ENCODE peak calls at places on chromosomes 6 and 20, in nine cellular contexts. R is CD8-positive, alpha-beta T cell; W is dorsolateral prefrontal cortex; H is nephron progenitor cell; U is glutamatergic neuron; E is cardiac muscle cell; Q is omental fat pad; V is AG04450; A is NB4. N is an unnamed sample.
A peak's percentile ranks its signal among the peaks of the same experiment; 100 is the strongest.

GRCh38 chr20:45341939-45342862 is 6.0 kb downstream of the SDC4 start:
- DNase-seq in R (no peak), W (peak; percentile 45), H (peak; percentile 48), U (no peak), E (peak; percentile 70), Q (no peak), V (no peak), A (no peak), N (no peak)

GRCh38 chr20:34705383-34706021 is 1.4 kb downstream of the TP53INP2 start:
- DNase-seq in R (no peak), W (peak; percentile 19), H (no peak), U (no peak), E (peak; percentile 16), Q (no peak), V (no peak), A (peak; percentile 60), N (no peak)

GRCh38 chr6:164570791-164571190 is 738.6 kb downstream of the C6orf118 start:
- DNase-seq in R (no peak), W (no peak), H (no peak), U (no peak), E (no peak), Q (no peak), V (no peak), A (no peak), N (no peak)

GRCh38 chr6:52595000-52595795 is 18.3 kb upstream of the TRAM2 start:
- DNase-seq in R (no peak), W (no peak), H (peak; percentile 32), U (peak; percentile 55), E (peak; percentile 92), Q (no peak), V (peak; percentile 87), A (peak; percentile 60), N (no peak)

GRCh38 chr6:132780770-132781371 is 17.6 kb downstream of the SLC18B1 start:
- DNase-seq in R (no peak), W (no peak), H (no peak), U (no peak), E (peak; percentile 55), Q (no peak), V (no peak), A (peak; percentile 28), N (no peak)

GRCh38 chr20:59942245-59942644 is 2.1 kb downstream of the FAM217B start:
- DNase-seq in R (no peak), W (no peak), H (no peak), U (no peak), E (no peak), Q (no peak), V (no peak), A (no peak), N (no peak)

GRCh38 chr20:11918280-11918952 is 723 bp downstream of the BTBD3 start:
- DNase-seq in R (no peak), W (no peak), H (no peak), U (no peak), E (no peak), Q (no peak), V (no peak), A (no peak), N (no peak)

GRCh38 chr6:55777461-55777860 is 97.9 kb downstream of the BMP5 start:
- DNase-seq in R (no peak), W (no peak), H (no peak), U (no peak), E (peak; percentile 3), Q (no peak), V (no peak), A (no peak), N (no peak)

GRCh38 chr6:52990342-52990741 is 4.7 kb downstream of the GSTA4 start:
- DNase-seq in R (no peak), W (no peak), H (no peak), U (no peak), E (no peak), Q (no peak), V (no peak), A (no peak), N (no peak)

GRCh38 chr6:149889321-149889720 is 8.6 kb downstream of the RAET1E start:
- DNase-seq in R (no peak), W (no peak), H (no peak), U (no peak), E (no peak), Q (no peak), V (no peak), A (no peak), N (no peak)

GRCh38 chr6:151113641-151114040 is 126.1 kb upstream of the AKAP12 start:
- DNase-seq in R (no peak), W (no peak), H (no peak), U (no peak), E (no peak), Q (no peak), V (no peak), A (no peak), N (no peak)

GRCh38 chr6:166743415-166743814 is 116.4 kb upstream of the RPS6KA2 start:
- DNase-seq in R (no peak), W (no peak), H (no peak), U (no peak), E (no peak), Q (no peak), V (no peak), A (no peak), N (no peak)

GRCh38 chr6:166742981-166743380 is 115.9 kb upstream of the RPS6KA2 start:
- DNase-seq in R (no peak), W (no peak), H (no peak), U (no peak), E (no peak), Q (no peak), V (no peak), A (no peak), N (no peak)

GRCh38 chr6:166743925-166744653 is 117.0 kb upstream of the RPS6KA2 start:
- DNase-seq in R (no peak), W (no peak), H (no peak), U (no peak), E (no peak), Q (no peak), V (no peak), A (no peak), N (no peak)

GRCh38 chr6:166745801-166746668 is 119.0 kb upstream of the RPS6KA2 start:
- DNase-seq in R (no peak), W (no peak), H (no peak), U (no peak), E (no peak), Q (no peak), V (no peak), A (no peak), N (no peak)

DNA sequence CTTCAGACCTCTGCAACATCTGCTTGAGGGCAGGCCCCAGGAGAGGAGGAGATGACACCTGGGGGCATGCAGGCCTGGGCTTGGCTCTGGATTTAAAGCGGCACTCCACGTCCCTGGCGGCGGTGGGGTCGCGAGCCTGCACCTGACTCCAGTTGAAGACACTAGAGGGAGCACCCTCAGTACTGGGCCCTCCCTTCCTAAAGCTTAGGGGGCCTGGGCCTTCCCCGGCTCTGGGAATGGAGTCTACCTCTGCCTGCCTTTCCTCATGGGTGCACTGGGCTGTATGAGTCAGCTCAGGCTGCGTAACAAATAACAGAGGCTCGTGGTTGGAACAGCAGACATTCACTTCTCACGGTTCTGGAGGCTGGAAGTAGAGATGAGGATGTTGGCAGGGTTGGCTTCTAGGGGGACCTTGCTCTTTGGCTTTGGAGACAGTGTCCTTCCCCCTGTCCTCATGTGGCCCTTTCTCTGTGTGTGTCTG is 117.6 kb upstream of the RPS6KA2 start:
- DNase-seq in R (no peak), W (no peak), H (no peak), U (no peak), E (no peak), Q (no peak), V (no peak), A (no peak), N (no peak)
- TF ChIP-seq CTCF in R (no peak), W (no peak), H (no peak), U (no peak), E (no peak), Q (no peak), V (no peak), A (peak; percentile 1), N (no peak)

DNA sequence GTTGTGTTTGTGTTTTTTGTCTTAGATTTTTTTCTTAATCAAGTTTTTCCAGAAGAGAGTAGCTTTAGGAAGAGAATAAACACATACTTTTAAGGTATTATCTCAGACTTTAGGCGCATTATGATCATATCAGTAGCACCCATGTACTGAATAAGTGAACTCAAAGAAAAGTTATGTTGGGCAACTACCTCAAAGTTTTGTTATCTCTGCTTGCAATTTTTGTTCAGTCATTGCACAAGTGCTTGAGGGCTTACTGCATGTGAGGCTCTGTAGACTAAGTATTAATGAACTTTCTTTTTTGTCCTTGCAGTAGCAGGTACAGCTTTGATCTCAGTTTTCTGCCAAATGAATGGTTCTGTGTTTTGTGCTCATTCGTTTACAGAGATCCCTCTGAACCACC is 189.0 kb downstream of the SLC16A10 start:
- DNase-seq in R (no peak), W (no peak), H (no peak), U (no peak), E (peak; percentile 54), Q (no peak), V (no peak), A (no peak), N (no peak)
- TF ChIP-seq CTCF in R (no peak), W (no peak), H (no peak), U (no peak), E (no peak), Q (no peak), V (no peak), A (no peak), N (no peak)

GRCh38 chr20:37392441-37393195 is 46.7 kb downstream of the SRC start:
- DNase-seq in R (no peak), W (no peak), H (no peak), U (no peak), E (peak; percentile 22), Q (no peak), V (no peak), A (peak; percentile 67), N (no peak)
- TF ChIP-seq CTCF in R (no peak), W (no peak), H (no peak), U (peak; percentile 43), E (peak; percentile 35), Q (no peak), V (peak; percentile 44), A (peak; percentile 72), N (peak; percentile 60)

DNA sequence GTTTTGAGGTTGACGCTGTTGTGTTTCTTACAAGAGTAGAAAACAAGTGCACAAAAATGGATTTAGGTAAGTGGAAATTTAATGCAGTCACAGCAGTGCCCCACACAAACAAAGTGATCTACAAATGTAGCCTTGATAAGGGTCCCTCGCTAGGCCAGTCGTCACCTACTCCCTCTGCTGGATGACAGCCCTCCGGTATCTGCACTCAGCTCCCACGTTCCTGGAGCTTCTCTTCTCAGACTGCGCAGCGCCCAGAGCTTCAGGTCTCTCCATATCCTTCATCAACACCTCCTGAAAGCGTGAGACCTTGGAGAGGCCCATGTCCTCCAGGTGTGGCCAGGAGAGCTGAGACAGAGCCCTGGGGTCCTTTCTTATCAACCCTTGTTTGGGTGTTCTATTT is 58.3 kb upstream of the MAP3K4 start:
- DNase-seq in R (no peak), W (peak; percentile 18), H (peak; percentile 8), U (peak; percentile 35), E (no peak), Q (no peak), V (no peak), A (no peak), N (no peak)
- TF ChIP-seq CTCF in R (no peak), W (no peak), H (no peak), U (no peak), E (peak; percentile 11), Q (no peak), V (no peak), A (no peak), N (peak; percentile 54)

N was measured in type B pancreatic cell.